ENCODE peak calls at places on chromosomes 3 and 15, in five cellular contexts. P, Y, H, N and D are unnamed samples.

GRCh38 chr3:51966941-51967383 is 292 bp downstream of the PCBP4 start:
- DNase-seq in Y (no peak), H (no peak), N (no peak), P (no peak), D (peak; percentile 39)

GRCh38 chr15:91224750-91225380 is 124.8 kb downstream of the SV2B start:
- DNase-seq in P (peak; percentile 33), Y (peak; percentile 40), H (no peak), N (no peak), D (no peak)

GRCh38 chr3:53724566-53724965 is 121.7 kb downstream of the CHDH start:
- DNase-seq in H (no peak), P (no peak), Y (no peak), N (no peak), D (no peak)

GRCh38 chr15:57573151-57573550 is 18.6 kb upstream of the MYZAP start:
- DNase-seq in H (no peak), Y (no peak), N (no peak), P (no peak), D (no peak)

GRCh38 chr3:65963787-65964707 is 74.7 kb downstream of the MAGI1 start:
- DNase-seq in P (no peak), Y (no peak), H (peak; percentile 62), N (no peak), D (no peak)

GRCh38 chr3:30098656-30099454 is 507.5 kb upstream of the TGFBR2 start:
- DNase-seq in P (no peak), H (no peak), N (no peak), Y (no peak), D (no peak)

GRCh38 chr3:155270485-155271342 is 22.8 kb downstream of the STRIT1 start:
- DNase-seq in Y (peak; percentile 49), H (no peak), N (no peak), P (peak; percentile 29), D (no peak)

GRCh38 chr3:127671523-127672428 is 976 bp upstream of the ABTB1 start:
- DNase-seq in H (no peak), P (no peak), N (peak; percentile 30), Y (peak; percentile 10), D (peak; percentile 40)

GRCh38 chr15:39919396-39919739 is 698 bp downstream of the GPR176 start:
- DNase-seq in Y (no peak), N (no peak), H (no peak), P (no peak), D (no peak)

GRCh38 chr15:89462198-89462912 is 34.0 kb downstream of the RHCG start:
- DNase-seq in N (no peak), Y (peak; percentile 62), H (no peak), P (no peak), D (no peak)

GRCh38 chr15:31409196-31409595 is 82.6 kb downstream of the KLF13 start:
- DNase-seq in Y (no peak), P (no peak), N (no peak), H (no peak), D (no peak)

GRCh38 chr3:30288830-30289229 is 317.6 kb upstream of the TGFBR2 start:
- DNase-seq in P (no peak), N (no peak), Y (no peak), H (no peak), D (no peak)

GRCh38 chr15:59237854-59238252 is 31.2 kb downstream of the LDHAL6B start:
- DNase-seq in H (peak; percentile 22), N (no peak), Y (peak; percentile 48), P (no peak), D (no peak)

GRCh38 chr3:129665024-129665768 is 58.7 kb upstream of the PLXND1 start:
- DNase-seq in H (no peak), N (no peak), P (no peak), Y (no peak), D (no peak)

GRCh38 chr3:194740859-194741486 is 55.3 kb downstream of the FAM43A start:
- DNase-seq in Y (no peak), N (no peak), P (no peak), H (no peak), D (no peak)

GRCh38 chr15:43096411-43096810 is 9.4 kb downstream of the UBR1 start:
- DNase-seq in H (no peak), P (no peak), N (no peak), Y (no peak), D (no peak)

GRCh38 chr15:77099741-77100463 is 29.0 kb upstream of the TSPAN3 start:
- DNase-seq in Y (no peak), H (no peak), N (no peak), P (no peak), D (no peak)

GRCh38 chr15:41825572-41826535 is 2.0 kb upstream of the JMJD7 start:
- DNase-seq in P (no peak), N (no peak), Y (no peak), H (no peak), D (no peak)

GRCh38 chr15:84824260-84824690 is 7.1 kb downstream of the ALPK3 start:
- DNase-seq in Y (no peak), H (no peak), P (no peak), N (no peak), D (no peak)

GRCh38 chr3:159252772-159253384 is 451.0 kb downstream of the MFSD1 start:
- DNase-seq in Y (peak; percentile 80), P (no peak), H (no peak), N (no peak), D (no peak)

GRCh38 chr3:159250961-159251360 is 449.1 kb downstream of the MFSD1 start:
- DNase-seq in P (no peak), N (no peak), Y (no peak), H (no peak), D (no peak)

GRCh38 chr3:159252274-159252673 is 450.4 kb downstream of the MFSD1 start:
- DNase-seq in P (no peak), Y (no peak), N (no peak), H (no peak), D (no peak)

GRCh38 chr3:159246385-159246784 is 444.5 kb downstream of the MFSD1 start:
- DNase-seq in Y (no peak), H (no peak), N (no peak), P (no peak), D (no peak)

GRCh38 chr3:159249472-159250131 is 447.7 kb downstream of the MFSD1 start:
- DNase-seq in H (no peak), Y (no peak), N (no peak), P (no peak), D (no peak)
- TF ChIP-seq CTCF in H (no peak), Y (no peak), N (no peak), P (no peak), D (no peak)

GRCh38 chr3:4472766-4473165 is 5.7 kb upstream of the SUMF1 start:
- DNase-seq in Y (no peak), H (no peak), P (no peak), N (no peak), D (no peak)
- TF ChIP-seq CTCF in Y (no peak), H (no peak), P (no peak), N (no peak), D (no peak)

DNA sequence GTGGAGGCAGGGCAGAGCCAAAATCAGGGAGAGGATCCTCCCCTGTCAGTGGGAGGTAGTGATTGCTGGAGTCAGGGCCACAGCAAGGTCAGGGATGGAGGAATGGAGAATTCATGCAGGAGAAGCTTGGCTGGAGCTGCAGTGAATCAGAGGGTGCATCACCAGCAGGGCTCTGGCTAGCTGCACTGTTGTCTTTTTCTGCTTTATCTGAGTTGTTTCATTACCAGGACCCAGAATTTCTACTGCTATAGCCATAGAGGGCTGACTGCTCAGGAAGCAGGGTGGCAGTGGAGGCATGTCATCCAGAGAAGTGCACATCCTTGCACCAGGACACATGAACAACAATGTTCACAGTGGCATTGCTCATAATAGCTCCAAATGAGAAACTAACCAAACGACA is 113.5 kb upstream of the GALNT15 start:
- DNase-seq in H (no peak), N (no peak), Y (no peak), P (no peak), D (no peak)
- TF ChIP-seq CTCF in H (no peak), N (no peak), Y (no peak), P (no peak), D (no peak)

DNA sequence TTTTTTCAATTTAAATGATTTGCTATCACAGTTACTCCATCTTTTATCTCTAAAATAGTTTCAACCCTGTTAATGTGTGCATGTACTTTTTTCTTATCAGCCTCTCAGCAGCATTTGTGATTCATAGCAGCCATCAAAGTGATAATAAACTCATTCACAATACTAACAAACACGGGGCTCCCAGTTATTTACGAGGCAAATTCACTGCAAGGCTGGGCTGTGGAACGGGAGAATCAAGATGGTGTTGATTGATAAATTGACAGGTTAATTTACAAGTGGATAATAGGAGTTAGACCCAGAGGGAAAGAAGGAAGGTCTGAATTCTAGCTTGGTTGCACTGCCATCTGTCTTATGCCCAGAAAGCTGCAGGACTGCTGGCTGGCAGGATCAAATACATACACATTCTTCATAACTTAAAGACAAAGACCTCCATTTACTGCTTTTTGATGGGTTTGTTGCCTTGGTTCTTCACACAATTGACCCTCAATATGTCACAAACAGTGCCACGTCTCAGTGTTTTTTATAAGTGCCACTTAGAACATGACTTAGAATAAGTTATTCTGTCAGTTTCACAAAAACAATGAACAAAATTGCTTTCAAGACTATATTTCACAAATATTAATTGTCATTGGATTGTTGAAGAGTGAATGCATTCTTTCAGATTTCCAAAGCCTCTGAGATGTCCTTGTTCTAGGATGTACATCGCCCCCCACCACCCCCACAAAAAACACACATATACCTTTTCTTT is 562.8 kb downstream of the NR2F2 start:
- DNase-seq in H (no peak), P (no peak), N (no peak), Y (peak; percentile 30), D (no peak)
- TF ChIP-seq CTCF in H (peak; percentile 59), P (peak; percentile 78), N (no peak), Y (peak; percentile 43), D (no peak)

GRCh38 chr3:12822725-12823373 is 18.5 kb downstream of the RPL32 start:
- DNase-seq in N (no peak), P (no peak), H (no peak), Y (peak; percentile 68), D (no peak)
- TF ChIP-seq CTCF in N (no peak), P (peak; percentile 53), H (peak; percentile 44), Y (peak; percentile 54), D (no peak)

DNA sequence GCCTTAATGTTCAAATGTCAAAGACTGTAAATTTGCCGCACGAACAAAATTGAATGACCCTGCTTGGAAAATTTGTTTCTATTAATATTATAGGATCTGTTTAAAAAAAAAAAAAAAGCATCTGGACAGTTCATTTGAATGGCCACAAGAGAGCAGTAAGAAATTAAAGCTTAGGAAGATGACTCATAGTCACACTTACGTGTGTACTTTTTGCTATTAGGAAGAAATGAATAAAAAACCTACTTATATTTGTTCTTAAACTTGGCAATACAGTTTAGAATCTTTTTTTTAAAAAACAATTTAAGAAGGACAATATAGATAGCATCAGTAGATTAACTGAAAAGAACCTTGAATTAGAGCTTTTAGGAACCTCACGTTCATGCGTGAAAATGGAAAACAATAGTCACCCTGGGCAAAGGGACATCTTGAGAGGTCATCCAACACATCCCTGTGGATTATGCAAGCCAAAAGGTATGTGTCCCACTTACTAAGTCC is 621.8 kb downstream of the MECOM start:
- DNase-seq in N (no peak), Y (no peak), P (no peak), H (no peak), D (no peak)
- TF ChIP-seq CTCF in N (no peak), Y (peak; percentile 58), P (peak; percentile 59), H (peak; percentile 3), D (no peak)

DNA sequence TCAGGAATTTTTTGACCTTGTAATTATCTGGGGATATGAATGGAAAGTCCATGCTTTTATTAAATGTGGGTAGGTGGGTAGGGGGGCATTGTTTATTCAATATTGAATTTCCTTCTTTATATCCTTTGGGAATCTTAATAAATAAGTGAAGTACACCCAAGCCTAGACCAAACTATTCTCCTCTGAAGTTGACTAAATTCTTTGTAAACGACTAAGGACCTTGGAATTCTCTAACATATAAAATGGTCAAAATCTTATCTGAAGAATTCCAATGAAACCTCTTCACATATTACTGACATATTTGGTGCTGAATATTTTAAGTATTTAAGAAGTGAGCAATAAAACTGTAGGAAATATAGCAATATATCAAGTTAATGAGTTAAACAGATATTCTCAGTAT is 1432.1 kb upstream of the GBE1 start:
- DNase-seq in Y (no peak), H (no peak), P (no peak), N (no peak), D (no peak)
- TF ChIP-seq CTCF in Y (no peak), H (no peak), P (no peak), N (no peak), D (no peak)